ENCODE peak calls at places on chromosomes 16 and 17, in five cellular contexts. C is colonic mucosa, J is SK-N-SH, S is lower lobe of right lung, X is mucosa of gallbladder. O is an unnamed sample.

GRCh38 chr17:59007995-59008394 is 98.7 kb downstream of the TRIM37 start:
- DNase-seq in C (no peak), J (no peak), S (no peak), X (no peak), O (no peak)

GRCh38 chr17:62737513-62737912 is 70.6 kb downstream of the MARCHF10 start:
- DNase-seq in C (no peak), J (no peak), S (no peak), X (no peak), O (no peak)

GRCh38 chr17:8581002-8581658 is 49.4 kb downstream of the MYH10 start:
- DNase-seq in C (no peak), J (peak), S (no peak), X (no peak), O (peak)

GRCh38 chr16:27230562-27230991 is 27.3 kb downstream of the KDM8 start:
- DNase-seq in C (peak), J (no peak), S (peak), X (peak), O (no peak)

GRCh38 chr16:63787014-63787413 is 1334.8 kb downstream of the CDH11 start:
- DNase-seq in C (no peak), J (no peak), S (no peak), X (no peak), O (peak)

GRCh38 chr17:36641877-36642845 is 40.8 kb downstream of the MRM1 start:
- DNase-seq in C (peak), J (peak), S (no peak), X (no peak), O (no peak)

GRCh38 chr16:87369796-87370719 is 13.5 kb downstream of the FBXO31 start:
- DNase-seq in C (no peak), J (peak), S (peak), X (no peak), O (no peak)

GRCh38 chr17:7496470-7497227 is 12.5 kb downstream of the POLR2A start:
- DNase-seq in C (no peak), J (no peak), S (no peak), X (no peak), O (no peak)

GRCh38 chr17:47872651-47873161 is 21.7 kb upstream of the SP6 start:
- DNase-seq in C (no peak), J (no peak), S (no peak), X (no peak), O (no peak)

GRCh38 chr17:39517224-39517623 is 55.9 kb downstream of the CDK12 start:
- DNase-seq in C (no peak), J (no peak), S (no peak), X (no peak), O (peak)

GRCh38 chr17:47844814-47845453 is 3.9 kb upstream of the SCRN2 start:
- DNase-seq in C (no peak), J (peak), S (no peak), X (no peak), O (no peak)

GRCh38 chr16:55476625-55477533 is 2.1 kb upstream of the MMP2 start:
- DNase-seq in C (no peak), J (no peak), S (no peak), X (no peak), O (no peak)

GRCh38 chr17:69326302-69327059 is 452 bp downstream of the ABCA5 start:
- DNase-seq in C (no peak), J (no peak), S (no peak), X (no peak), O (peak)

O was measured in fibroblast of lung.